ENCODE peak calls at places on chromosomes 1 and 21, in eight cellular contexts. C, Q, V, Y, P, L, U and I are unnamed samples.
A peak's percentile ranks its signal among the peaks of the same experiment; 100 is the strongest.

GRCh38 chr1:92486251-92487077 is at the start of gene GFI1:
- DNase-seq in C (no peak), Q (no peak), V (peak; percentile 11), Y (peak; percentile 29), P (no peak), L (no peak), U (no peak), I (no peak)

GRCh38 chr1:227155688-227156087 is 162.6 kb downstream of the CDC42BPA start:
- DNase-seq in C (no peak), Q (no peak), V (no peak), Y (no peak), P (no peak), L (no peak), U (no peak), I (no peak)

GRCh38 chr1:155859881-155860841 is 794 bp downstream of the SYT11 start:
- DNase-seq in C (peak; percentile 77), Q (peak; percentile 94), V (peak; percentile 95), Y (peak; percentile 88), P (peak; percentile 77), L (peak; percentile 84), U (peak; percentile 91), I (peak; percentile 91)

GRCh38 chr1:114609826-114610225 is 28.4 kb upstream of the BCAS2 start:
- DNase-seq in C (no peak), Q (no peak), V (no peak), Y (no peak), P (no peak), L (no peak), U (no peak), I (no peak)

GRCh38 chr1:208240698-208241355 is 3.4 kb downstream of the PLXNA2 start:
- DNase-seq in C (no peak), Q (no peak), V (no peak), Y (no peak), P (no peak), L (no peak), U (peak; percentile 30), I (no peak)

GRCh38 chr1:36737767-36738166 is 255.1 kb upstream of the CSF3R start:
- DNase-seq in C (no peak), Q (no peak), V (no peak), Y (no peak), P (no peak), L (no peak), U (peak; percentile 48), I (no peak)

GRCh38 chr1:231971397-231972233 is 345.0 kb downstream of the DISC1 start:
- DNase-seq in C (peak; percentile 89), Q (peak; percentile 13), V (peak; percentile 15), Y (no peak), P (no peak), L (peak; percentile 64), U (no peak), I (no peak)

GRCh38 chr1:11478571-11479374 is at the start of gene DISP3:
- DNase-seq in C (peak; percentile 12), Q (peak; percentile 52), V (peak; percentile 57), Y (peak; percentile 39), P (no peak), L (peak; percentile 34), U (no peak), I (peak; percentile 84)

GRCh38 chr1:235601087-235601486 is 48.5 kb downstream of the GNG4 start:
- DNase-seq in C (no peak), Q (no peak), V (no peak), Y (no peak), P (no peak), L (no peak), U (no peak), I (no peak)

GRCh38 chr21:29904359-29905282 is 35.2 kb downstream of the GRIK1 start:
- DNase-seq in C (peak; percentile 2), Q (no peak), V (no peak), Y (no peak), P (no peak), L (no peak), U (no peak), I (no peak)

GRCh38 chr1:71582673-71583072 is 501.8 kb upstream of the ZRANB2 start:
- DNase-seq in C (no peak), Q (no peak), V (no peak), Y (no peak), P (no peak), L (no peak), U (no peak), I (no peak)

GRCh38 chr1:110337704-110338199 is 1.4 kb upstream of the RBM15 start:
- DNase-seq in C (no peak), Q (peak; percentile 36), V (peak; percentile 32), Y (peak; percentile 43), P (peak; percentile 36), L (no peak), U (peak; percentile 78), I (no peak)

GRCh38 chr1:232806071-232806510 is 875 bp downstream of the MAP10 start:
- DNase-seq in C (no peak), Q (no peak), V (no peak), Y (no peak), P (no peak), L (no peak), U (no peak), I (no peak)

GRCh38 chr1:100538935-100539835 is 1.2 kb downstream of the GPR88 start:
- DNase-seq in C (no peak), Q (no peak), V (no peak), Y (peak; percentile 19), P (no peak), L (peak; percentile 3), U (peak; percentile 69), I (peak; percentile 62)

GRCh38 chr21:45970674-45971486 is 10.7 kb upstream of the COL6A1 start:
- DNase-seq in C (no peak), Q (peak; percentile 67), V (no peak), Y (peak; percentile 76), P (peak; percentile 53), L (peak; percentile 44), U (peak; percentile 88), I (no peak)

GRCh38 chr1:223765036-223765718 is 52.8 kb downstream of the CAPN2 start:
- DNase-seq in C (peak; percentile 40), Q (peak; percentile 51), V (peak; percentile 34), Y (peak; percentile 74), P (no peak), L (peak; percentile 56), U (peak; percentile 52), I (no peak)

GRCh38 chr1:64938991-64939390 is 27.4 kb downstream of the JAK1 start:
- DNase-seq in C (no peak), Q (no peak), V (no peak), Y (no peak), P (no peak), L (no peak), U (no peak), I (no peak)

GRCh38 chr1:38623529-38623928 is 236.0 kb downstream of the RRAGC start:
- DNase-seq in C (no peak), Q (no peak), V (no peak), Y (no peak), P (no peak), L (no peak), U (no peak), I (no peak)

GRCh38 chr21:45322960-45323461 is 35.3 kb upstream of the POFUT2 start:
- DNase-seq in C (no peak), Q (no peak), V (no peak), Y (peak; percentile 19), P (peak; percentile 75), L (no peak), U (peak; percentile 70), I (no peak)

GRCh38 chr1:13820456-13820855 is 120.5 kb downstream of the PRDM2 start:
- DNase-seq in C (no peak), Q (no peak), V (no peak), Y (no peak), P (no peak), L (no peak), U (no peak), I (no peak)

GRCh38 chr1:151716771-151717631 is at the start of gene CELF3:
- DNase-seq in C (peak; percentile 6), Q (peak; percentile 17), V (no peak), Y (no peak), P (no peak), L (no peak), U (no peak), I (peak; percentile 91)

GRCh38 chr1:7389786-7390603 is 381.1 kb upstream of the VAMP3 start:
- DNase-seq in C (peak; percentile 26), Q (peak; percentile 40), V (peak; percentile 47), Y (no peak), P (no peak), L (no peak), U (peak; percentile 62), I (no peak)

GRCh38 chr1:79252598-79252997 is 246.1 kb upstream of the ADGRL4 start:
- DNase-seq in C (no peak), Q (no peak), V (no peak), Y (no peak), P (no peak), L (no peak), U (no peak), I (no peak)

GRCh38 chr1:32806910-32807523 is 10.1 kb downstream of the YARS1 start:
- DNase-seq in C (peak; percentile 51), Q (no peak), V (no peak), Y (no peak), P (no peak), L (no peak), U (no peak), I (no peak)

GRCh38 chr1:32808580-32808979 is 8.6 kb downstream of the YARS1 start:
- DNase-seq in C (no peak), Q (no peak), V (no peak), Y (no peak), P (no peak), L (no peak), U (no peak), I (no peak)

GRCh38 chr1:32810358-32810757 is 6.8 kb downstream of the YARS1 start:
- DNase-seq in C (no peak), Q (no peak), V (no peak), Y (no peak), P (no peak), L (no peak), U (no peak), I (no peak)

GRCh38 chr1:32811265-32811664 is 5.9 kb downstream of the YARS1 start:
- DNase-seq in C (no peak), Q (no peak), V (no peak), Y (no peak), P (no peak), L (no peak), U (no peak), I (no peak)

GRCh38 chr1:32806315-32806714 is 10.8 kb downstream of the YARS1 start:
- DNase-seq in C (no peak), Q (no peak), V (no peak), Y (no peak), P (no peak), L (no peak), U (no peak), I (no peak)
- TF ChIP-seq CTCF in C (no peak), Q (no peak), V (no peak), Y (no peak), P (no peak), L (no peak), U (no peak), I (no peak)

GRCh38 chr21:36171741-36172331 is 15.2 kb downstream of the DOP1B start:
- DNase-seq in C (no peak), Q (peak; percentile 26), V (peak; percentile 32), Y (peak; percentile 51), P (no peak), L (peak; percentile 47), U (no peak), I (no peak)
- H3K27ac ChIP-seq in C (no peak overlapping the region), Q (peak overlapping the region; percentile 39), V (peak overlapping the region; percentile 66), Y (peak overlapping the region; percentile 82), P (no peak overlapping the region), L (no peak overlapping the region), U (no peak overlapping the region), I (no peak overlapping the region)

GRCh38 chr1:3907031-3907534 is 7.0 kb upstream of the C1orf174 start:
- DNase-seq in C (no peak), Q (no peak), V (no peak), Y (no peak), P (no peak), L (no peak), U (peak; percentile 43), I (no peak)
- TF ChIP-seq CTCF in C (no peak), Q (no peak), V (no peak), Y (peak; percentile 12), P (no peak), L (no peak), U (no peak), I (no peak)

GRCh38 chr1:54475357-54476230 is 69.4 kb upstream of the SSBP3 start:
- DNase-seq in C (no peak), Q (no peak), V (no peak), Y (no peak), P (no peak), L (no peak), U (no peak), I (peak; percentile 16)
- H3K27ac ChIP-seq in C (no peak overlapping the region), Q (no peak overlapping the region), V (no peak overlapping the region), Y (no peak overlapping the region), P (no peak overlapping the region), L (no peak overlapping the region), U (peak overlapping the region; percentile 74), I (no peak overlapping the region)